ENCODE peak calls at places on chromosome 13, in ten cellular contexts. U, C, N, K, E, G, Z, X, A and H are unnamed samples.
A peak's percentile ranks its signal among the peaks of the same experiment; 100 is the strongest.

GRCh38 chr13:100513987-100514670 is 74.5 kb downstream of the GGACT start:
- DNase-seq in U (no peak), C (no peak), N (no peak), K (peak; percentile 53), E (no peak), G (no peak), Z (no peak), X (no peak), A (no peak), H (no peak)

GRCh38 chr13:73608157-73608516 is 526.1 kb downstream of the KLF12 start:
- DNase-seq in U (no peak), C (no peak), N (no peak), K (no peak), E (no peak), G (no peak), Z (no peak), X (no peak), A (no peak), H (no peak)

GRCh38 chr13:46613409-46614049 is 60.6 kb downstream of the LRCH1 start:
- DNase-seq in U (no peak), C (no peak), N (no peak), K (peak; percentile 69), E (no peak), G (no peak), Z (no peak), X (no peak), A (no peak), H (no peak)

GRCh38 chr13:21043898-21044297 is 17.5 kb downstream of the LATS2 start:
- DNase-seq in U (no peak), C (no peak), N (no peak), K (peak; percentile 99), E (no peak), G (no peak), Z (no peak), X (no peak), A (peak; percentile 93), H (peak; percentile 75)

GRCh38 chr13:48769107-48769704 is 115.5 kb downstream of the CYSLTR2 start:
- DNase-seq in U (peak; percentile 85), C (peak; percentile 72), N (peak; percentile 88), K (peak; percentile 93), E (peak; percentile 41), G (peak; percentile 36), Z (peak; percentile 82), X (peak; percentile 94), A (peak; percentile 97), H (peak; percentile 67)

GRCh38 chr13:112941349-112941748 is 27.7 kb upstream of the MCF2L start:
- DNase-seq in U (no peak), C (no peak), N (no peak), K (no peak), E (no peak), G (no peak), Z (no peak), X (no peak), A (no peak), H (no peak)

GRCh38 chr13:74132152-74132767 is 1.9 kb downstream of the KLF12 start:
- DNase-seq in U (no peak), C (no peak), N (peak; percentile 50), K (no peak), E (no peak), G (no peak), Z (no peak), X (no peak), A (peak; percentile 46), H (no peak)

GRCh38 chr13:37492061-37492460 is 106.5 kb downstream of the POSTN start:
- DNase-seq in U (no peak), C (no peak), N (no peak), K (peak; percentile 30), E (no peak), G (no peak), Z (no peak), X (no peak), A (peak; percentile 22), H (peak; percentile 65)

GRCh38 chr13:112725346-112726017 is 35.6 kb downstream of the ATP11A start:
- DNase-seq in U (no peak), C (no peak), N (peak; percentile 3), K (no peak), E (no peak), G (no peak), Z (no peak), X (no peak), A (no peak), H (no peak)

GRCh38 chr13:88617176-88617575 is 946.0 kb downstream of the SLITRK5 start:
- DNase-seq in U (no peak), C (no peak), N (no peak), K (no peak), E (no peak), G (no peak), Z (no peak), X (no peak), A (no peak), H (no peak)

GRCh38 chr13:20911037-20911436 is 8.5 kb upstream of the XPO4 start:
- DNase-seq in U (no peak), C (no peak), N (no peak), K (no peak), E (no peak), G (no peak), Z (peak; percentile 1), X (no peak), A (no peak), H (no peak)

GRCh38 chr13:50631041-50631440 is 212.5 kb downstream of the DLEU7 start:
- DNase-seq in U (no peak), C (no peak), N (no peak), K (no peak), E (no peak), G (no peak), Z (no peak), X (no peak), A (no peak), H (no peak)

GRCh38 chr13:110371550-110372465 is 64.7 kb downstream of the COL4A2 start:
- DNase-seq in U (no peak), C (no peak), N (no peak), K (peak; percentile 78), E (no peak), G (no peak), Z (no peak), X (no peak), A (peak; percentile 61), H (no peak)

GRCh38 chr13:101425156-101425471 is 8.8 kb upstream of the NALCN start:
- DNase-seq in U (no peak), C (no peak), N (no peak), K (no peak), E (no peak), G (no peak), Z (no peak), X (no peak), A (no peak), H (no peak)

GRCh38 chr13:37597477-37597876 is 1.1 kb downstream of the POSTN start:
- DNase-seq in U (no peak), C (no peak), N (no peak), K (no peak), E (no peak), G (no peak), Z (no peak), X (no peak), A (no peak), H (no peak)

GRCh38 chr13:19794552-19795143 is 11.9 kb upstream of the PSPC1 start:
- DNase-seq in U (no peak), C (no peak), N (no peak), K (no peak), E (no peak), G (no peak), Z (no peak), X (peak; percentile 23), A (no peak), H (no peak)